ENCODE peak calls at places on chromosomes 16 and 17, in nine cellular contexts. One of them, this sample, is unnamed.
A peak's percentile ranks its signal among the peaks of the same experiment; 100 is the strongest.

GRCh38 chr17:39848600-39848999 is 15.5 kb downstream of the IKZF3 start:
- DNase-seq in HepG2: no peak
- DNase-seq in fibroblast of lung: no peak
- DNase-seq in GM12878: no peak
- DNase-seq in GM23248: no peak
- DNase-seq in HCT116: no peak
- DNase-seq in neural progenitor cell: no peak
- DNase-seq in GM23338: no peak
- DNase-seq in PC-3: no peak
- DNase-seq in this sample: no peak

GRCh38 chr16:87963400-87963799 is 12.2 kb downstream of the BANP start:
- DNase-seq in neural progenitor cell: no peak
- DNase-seq in HepG2: no peak
- DNase-seq in GM23338: no peak
- DNase-seq in fibroblast of lung: peak; percentile 56
- DNase-seq in GM12878: no peak
- DNase-seq in HCT116: no peak
- DNase-seq in GM23248: peak; percentile 97
- DNase-seq in PC-3: peak; percentile 50
- DNase-seq in this sample: no peak

GRCh38 chr17:42872251-42872965 is 21.4 kb downstream of the AOC3 start:
- DNase-seq in neural progenitor cell: no peak
- DNase-seq in GM12878: no peak
- DNase-seq in GM23338: no peak
- DNase-seq in fibroblast of lung: no peak
- DNase-seq in GM23248: no peak
- DNase-seq in HCT116: no peak
- DNase-seq in PC-3: no peak
- DNase-seq in HepG2: no peak
- DNase-seq in this sample: no peak

GRCh38 chr16:48538746-48539484 is 71.1 kb downstream of the N4BP1 start:
- DNase-seq in GM23338: peak; percentile 45
- DNase-seq in HepG2: peak; percentile 24
- DNase-seq in fibroblast of lung: no peak
- DNase-seq in GM23248: no peak
- DNase-seq in PC-3: no peak
- DNase-seq in neural progenitor cell: peak; percentile 31
- DNase-seq in GM12878: no peak
- DNase-seq in HCT116: no peak
- DNase-seq in this sample: no peak

GRCh38 chr17:17315142-17315821 is 12.1 kb downstream of the NT5M start:
- DNase-seq in GM12878: no peak
- DNase-seq in GM23248: no peak
- DNase-seq in HepG2: no peak
- DNase-seq in neural progenitor cell: no peak
- DNase-seq in PC-3: no peak
- DNase-seq in GM23338: no peak
- DNase-seq in fibroblast of lung: no peak
- DNase-seq in HCT116: no peak
- DNase-seq in this sample: no peak

GRCh38 chr17:21298056-21298982 is 13.8 kb downstream of the MAP2K3 start:
- DNase-seq in fibroblast of lung: no peak
- DNase-seq in PC-3: no peak
- DNase-seq in GM23248: peak; percentile 1
- DNase-seq in HepG2: no peak
- DNase-seq in GM12878: no peak
- DNase-seq in HCT116: no peak
- DNase-seq in GM23338: no peak
- DNase-seq in neural progenitor cell: no peak
- DNase-seq in this sample: no peak

GRCh38 chr16:55912022-55912421 is 36.8 kb upstream of the CES5A start:
- DNase-seq in GM12878: no peak
- DNase-seq in fibroblast of lung: no peak
- DNase-seq in HepG2: no peak
- DNase-seq in GM23248: no peak
- DNase-seq in HCT116: no peak
- DNase-seq in neural progenitor cell: no peak
- DNase-seq in GM23338: no peak
- DNase-seq in PC-3: no peak
- DNase-seq in this sample: no peak

GRCh38 chr16:20023190-20023589 is 50.5 kb downstream of the GPR139 start:
- DNase-seq in PC-3: peak; percentile 41
- DNase-seq in HepG2: peak; percentile 32
- DNase-seq in HCT116: no peak
- DNase-seq in fibroblast of lung: peak; percentile 5
- DNase-seq in GM23248: peak; percentile 18
- DNase-seq in GM12878: no peak
- DNase-seq in GM23338: peak; percentile 70
- DNase-seq in neural progenitor cell: peak; percentile 50
- DNase-seq in this sample: peak; percentile 45

GRCh38 chr17:10758062-10758461 is 28.2 kb upstream of the TMEM220 start:
- DNase-seq in GM23248: no peak
- DNase-seq in neural progenitor cell: no peak
- DNase-seq in fibroblast of lung: no peak
- DNase-seq in GM12878: no peak
- DNase-seq in HepG2: no peak
- DNase-seq in GM23338: no peak
- DNase-seq in HCT116: no peak
- DNase-seq in PC-3: no peak
- DNase-seq in this sample: no peak

GRCh38 chr16:79593074-79593531 is 7.4 kb downstream of the MAF start:
- DNase-seq in neural progenitor cell: no peak
- DNase-seq in GM12878: no peak
- DNase-seq in HepG2: no peak
- DNase-seq in HCT116: no peak
- DNase-seq in GM23248: no peak
- DNase-seq in GM23338: no peak
- DNase-seq in PC-3: no peak
- DNase-seq in fibroblast of lung: peak; percentile 54
- DNase-seq in this sample: no peak

DNA sequence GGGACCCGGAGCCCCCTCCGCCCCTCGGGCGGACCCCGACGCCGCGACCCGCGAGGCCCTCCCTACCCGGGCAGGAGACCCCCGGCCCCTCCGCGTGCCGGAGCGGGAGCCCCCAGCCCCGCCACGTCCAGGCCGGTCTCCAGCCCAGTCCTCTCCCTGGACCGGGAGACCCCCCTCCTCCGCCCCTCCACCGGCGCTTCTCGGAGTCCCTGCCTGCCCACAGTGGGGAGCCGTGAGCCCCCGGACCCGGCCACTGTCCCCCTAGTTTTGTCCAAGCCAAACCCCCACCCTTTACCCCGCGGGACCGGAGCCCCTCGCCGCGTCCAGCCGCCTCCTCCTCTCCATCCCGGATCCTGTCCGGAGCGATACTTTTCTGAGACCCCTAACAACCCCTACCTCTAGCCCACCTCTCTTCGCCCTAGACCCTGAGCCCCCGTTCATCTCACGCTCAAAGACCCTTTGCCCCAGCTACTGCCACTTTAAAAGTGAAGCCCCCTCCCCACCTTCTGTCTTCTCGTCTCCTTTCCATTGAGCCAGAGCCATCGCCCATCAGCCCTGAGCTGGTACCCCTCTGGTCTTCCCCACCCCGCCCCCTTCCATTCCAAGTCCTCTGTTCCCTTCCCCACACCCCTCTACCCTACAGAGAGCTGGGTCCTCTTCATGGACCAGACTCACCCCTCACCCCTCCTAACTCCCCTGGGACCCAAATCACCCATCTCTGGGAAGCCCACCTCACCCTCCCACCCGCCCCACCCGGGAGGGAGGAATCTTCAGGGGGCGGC is 1.0 kb downstream of the NECAB2 start:
- DNase-seq in GM23248: no peak
- DNase-seq in GM12878: no peak
- DNase-seq in GM23338: peak; percentile 62
- DNase-seq in HepG2: no peak
- DNase-seq in PC-3: no peak
- DNase-seq in neural progenitor cell: peak; percentile 47
- DNase-seq in HCT116: no peak
- DNase-seq in fibroblast of lung: no peak
- DNase-seq in this sample: no peak
- TF ChIP-seq EZH2 in GM23248: no peak
- TF ChIP-seq EZH2 in GM12878: no peak
- TF ChIP-seq EZH2 in GM23338: no peak
- TF ChIP-seq EZH2 in HepG2: no peak
- TF ChIP-seq EZH2 in PC-3: no peak
- TF ChIP-seq EZH2 in neural progenitor cell: no peak
- TF ChIP-seq EZH2 in HCT116: no peak
- TF ChIP-seq EZH2 in fibroblast of lung: peak; percentile 29
- TF ChIP-seq EZH2 in this sample: peak; percentile 48

DNA sequence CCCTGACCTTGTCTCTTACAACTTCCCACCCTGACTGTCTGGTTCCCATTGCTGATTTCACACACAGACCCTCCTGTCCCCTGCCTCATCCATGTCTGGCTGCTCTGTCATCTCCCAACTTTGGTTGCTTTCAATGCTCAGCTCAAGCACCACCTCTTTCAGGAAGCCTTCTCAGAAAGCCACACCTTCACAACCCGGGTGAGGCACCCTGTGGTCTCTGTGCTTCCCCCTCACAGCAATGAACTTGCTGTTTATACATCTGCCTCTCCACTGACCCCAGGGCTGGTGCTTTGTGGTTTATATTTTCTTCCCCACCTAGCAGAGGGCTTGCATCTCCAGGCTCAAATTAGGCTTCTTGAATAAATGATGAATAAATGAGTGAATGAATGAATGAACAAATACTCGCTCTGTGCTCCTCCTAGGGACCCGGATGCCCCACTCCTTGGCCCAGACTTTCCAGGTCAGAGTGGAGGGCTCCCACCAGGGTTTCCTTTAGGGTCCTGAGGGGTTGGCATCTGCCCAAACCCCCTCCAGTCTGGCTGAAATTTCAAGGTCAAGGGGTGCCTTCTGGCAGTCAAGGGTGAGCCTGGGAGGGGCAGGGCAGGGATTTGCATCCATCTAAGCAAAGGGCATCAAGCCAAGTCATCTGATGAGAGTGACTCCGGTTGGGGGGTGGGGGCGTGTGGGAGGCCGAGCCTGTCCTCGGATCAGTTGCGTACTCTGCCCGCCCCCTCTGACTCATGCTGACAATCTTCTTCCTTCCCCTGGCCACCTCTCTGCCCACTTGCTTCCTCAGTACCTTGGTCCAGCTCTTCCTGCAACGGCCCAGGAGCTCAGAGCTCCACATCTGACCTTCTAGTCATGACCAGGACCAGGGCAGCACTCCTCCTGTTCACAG is at the start of gene ITGAX:
- DNase-seq in HCT116: no peak
- DNase-seq in fibroblast of lung: peak; percentile 8
- DNase-seq in GM23338: no peak
- DNase-seq in PC-3: peak; percentile 3
- DNase-seq in GM23248: peak; percentile 46
- DNase-seq in neural progenitor cell: no peak
- DNase-seq in HepG2: no peak
- DNase-seq in GM12878: peak; percentile 70
- DNase-seq in this sample: peak; percentile 62
- H2AFZ ChIP-seq in HCT116: peak within 1 kb of the TSS; percentile 70
- H2AFZ ChIP-seq in fibroblast of lung: no peak within 1 kb of the TSS
- H2AFZ ChIP-seq in GM23338: peak within 1 kb of the TSS; percentile 18
- H2AFZ ChIP-seq in PC-3: no peak within 1 kb of the TSS
- H2AFZ ChIP-seq in GM23248: no peak within 1 kb of the TSS
- H2AFZ ChIP-seq in neural progenitor cell: no peak within 1 kb of the TSS
- H2AFZ ChIP-seq in HepG2: no peak within 1 kb of the TSS
- H2AFZ ChIP-seq in GM12878: peak within 1 kb of the TSS; percentile 64
- H2AFZ ChIP-seq in this sample: no peak within 1 kb of the TSS

GRCh38 chr16:330746-331145 is 21.8 kb downstream of the AXIN1 start:
- DNase-seq in fibroblast of lung: peak; percentile 6
- DNase-seq in HCT116: no peak
- DNase-seq in GM23338: no peak
- DNase-seq in PC-3: no peak
- DNase-seq in GM23248: no peak
- DNase-seq in neural progenitor cell: no peak
- DNase-seq in GM12878: no peak
- DNase-seq in HepG2: no peak
- DNase-seq in this sample: peak; percentile 32
- H3K79me2 ChIP-seq in fibroblast of lung: peaks cover 30% of the 10 kb centered on the region
- H3K79me2 ChIP-seq in HCT116: peaks cover 44% of the 10 kb centered on the region
- H3K79me2 ChIP-seq in GM23338: peaks cover 99% of the 10 kb centered on the region
- H3K79me2 ChIP-seq in PC-3: peaks cover 66% of the 10 kb centered on the region
- H3K79me2 ChIP-seq in GM23248: peaks cover 98% of the 10 kb centered on the region
- H3K79me2 ChIP-seq in neural progenitor cell: peaks cover 93% of the 10 kb centered on the region
- H3K79me2 ChIP-seq in GM12878: peaks cover 25% of the 10 kb centered on the region
- H3K79me2 ChIP-seq in HepG2: peaks cover 78% of the 10 kb centered on the region
- H3K79me2 ChIP-seq in this sample: peaks cover 88% of the 10 kb centered on the region

GRCh38 chr17:14302421-14303099 is 1.7 kb downstream of the HS3ST3B1 start:
- DNase-seq in HepG2: peak; percentile 48
- DNase-seq in GM12878: no peak
- DNase-seq in GM23248: peak; percentile 96
- DNase-seq in GM23338: peak; percentile 89
- DNase-seq in neural progenitor cell: peak; percentile 95
- DNase-seq in fibroblast of lung: peak; percentile 86
- DNase-seq in HCT116: peak; percentile 41
- DNase-seq in PC-3: peak; percentile 89
- DNase-seq in this sample: peak; percentile 95

GRCh38 chr17:14299261-14300093 is 1.4 kb upstream of the HS3ST3B1 start:
- DNase-seq in fibroblast of lung: peak; percentile 69
- DNase-seq in GM23338: peak; percentile 76
- DNase-seq in HepG2: peak; percentile 65
- DNase-seq in HCT116: no peak
- DNase-seq in neural progenitor cell: peak; percentile 78
- DNase-seq in GM23248: peak; percentile 85
- DNase-seq in GM12878: no peak
- DNase-seq in PC-3: no peak
- DNase-seq in this sample: peak; percentile 61

GRCh38 chr17:14301761-14302401 is 1.0 kb downstream of the HS3ST3B1 start:
- DNase-seq in HepG2: no peak
- DNase-seq in GM12878: no peak
- DNase-seq in GM23338: no peak
- DNase-seq in PC-3: no peak
- DNase-seq in neural progenitor cell: peak; percentile 48
- DNase-seq in HCT116: no peak
- DNase-seq in GM23248: peak; percentile 74
- DNase-seq in fibroblast of lung: peak; percentile 65
- DNase-seq in this sample: peak; percentile 47

GRCh38 chr17:14301279-14301760 is 439 bp downstream of the HS3ST3B1 start:
- DNase-seq in GM12878: no peak
- DNase-seq in GM23338: peak; percentile 53
- DNase-seq in HepG2: no peak
- DNase-seq in fibroblast of lung: no peak
- DNase-seq in HCT116: no peak
- DNase-seq in GM23248: peak; percentile 71
- DNase-seq in neural progenitor cell: peak; percentile 66
- DNase-seq in PC-3: no peak
- DNase-seq in this sample: peak; percentile 50

DNA sequence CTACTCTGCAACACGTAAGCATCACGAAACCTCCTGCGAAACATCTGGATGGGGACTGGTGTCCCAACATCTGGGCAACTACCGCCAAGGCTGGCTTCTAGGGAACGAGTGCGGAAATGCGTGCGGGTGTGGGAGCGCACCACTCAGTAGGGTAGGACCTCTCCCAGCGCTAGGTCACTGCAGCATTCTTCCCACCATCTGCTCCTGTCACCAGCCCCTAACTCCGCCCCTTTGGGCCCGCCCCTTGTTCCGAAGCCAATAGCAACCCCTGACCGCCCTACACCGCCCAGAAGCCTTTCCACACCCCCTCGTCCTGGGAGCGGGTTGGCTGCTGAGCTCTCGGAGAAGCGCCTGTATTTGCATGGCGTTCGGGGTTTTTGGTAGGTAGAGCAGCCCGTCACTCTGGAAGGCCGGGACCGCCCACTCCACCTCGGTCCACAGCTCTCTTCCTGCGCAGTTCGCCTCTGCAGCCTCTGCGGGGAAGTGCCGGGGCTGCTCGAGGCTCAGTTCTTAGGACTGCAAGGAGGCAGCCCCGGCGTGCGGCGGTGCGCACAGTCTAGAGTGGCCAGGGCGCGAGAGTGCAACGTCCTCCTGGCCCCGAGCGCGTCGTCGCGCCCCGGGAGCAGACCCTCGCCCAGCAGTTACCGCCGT is at the start of gene HS3ST3B1:
- DNase-seq in HepG2: peak; percentile 99
- DNase-seq in PC-3: peak; percentile 99
- DNase-seq in GM23248: peak; percentile 99
- DNase-seq in neural progenitor cell: peak; percentile 99
- DNase-seq in GM12878: no peak
- DNase-seq in HCT116: peak; percentile 96
- DNase-seq in fibroblast of lung: peak; percentile 100
- DNase-seq in GM23338: peak; percentile 100
- DNase-seq in this sample: peak; percentile 99
- TF ChIP-seq EZH2 in HepG2: no peak
- TF ChIP-seq EZH2 in PC-3: no peak
- TF ChIP-seq EZH2 in GM23248: no peak
- TF ChIP-seq EZH2 in neural progenitor cell: peak; percentile 11
- TF ChIP-seq EZH2 in GM12878: no peak
- TF ChIP-seq EZH2 in HCT116: no peak
- TF ChIP-seq EZH2 in fibroblast of lung: no peak
- TF ChIP-seq EZH2 in GM23338: peak; percentile 54
- TF ChIP-seq EZH2 in this sample: no peak

This sample was measured in hepatocyte.